ENCODE peak calls at places on chromosomes 4 and X, in five cellular contexts. X, M, G, F and U are unnamed samples.

GRCh38 chr4:66565796-66566195 is 895.5 kb upstream of the EPHA5 start:
- DNase-seq in X (no peak), M (no peak), G (no peak), F (no peak), U (no peak)

GRCh38 chrX:16445166-16445752 is 204.7 kb upstream of the S100G start:
- DNase-seq in X (no peak), M (no peak), G (peak), F (peak), U (peak)

GRCh38 chr4:3518941-3519340 is 13.3 kb downstream of the LRPAP1 start:
- DNase-seq in X (no peak), M (no peak), G (no peak), F (no peak), U (no peak)

GRCh38 chr4:56655627-56656345 is 25.3 kb downstream of the HOPX start:
- DNase-seq in X (peak), M (no peak), G (peak), F (no peak), U (peak)

GRCh38 chrX:40434947-40435346 is 145.8 kb upstream of the ATP6AP2 start:
- DNase-seq in X (no peak), M (no peak), G (peak), F (no peak), U (no peak)

GRCh38 chrX:14497184-14497666 is 32.1 kb upstream of the GLRA2 start:
- DNase-seq in X (no peak), M (peak), G (no peak), F (no peak), U (no peak)

GRCh38 chr4:2923678-2924173 is 39.5 kb downstream of the NOP14 start:
- DNase-seq in X (no peak), M (no peak), G (no peak), F (no peak), U (no peak)

GRCh38 chr4:58247792-58248191 is 1137.6 kb upstream of the IGFBP7 start:
- DNase-seq in X (no peak), M (no peak), G (no peak), F (no peak), U (no peak)

GRCh38 chr4:65791807-65792308 is 121.6 kb upstream of the EPHA5 start:
- DNase-seq in X (no peak), M (no peak), G (no peak), F (no peak), U (no peak)

GRCh38 chr4:118351851-118352827 is 664 bp downstream of the PRSS12 start:
- DNase-seq in X (peak), M (no peak), G (peak), F (peak), U (peak)
- TF ChIP-seq TAF1 in X (no peak), M (no peak), G (no peak), F (no peak), U (no peak)

DNA sequence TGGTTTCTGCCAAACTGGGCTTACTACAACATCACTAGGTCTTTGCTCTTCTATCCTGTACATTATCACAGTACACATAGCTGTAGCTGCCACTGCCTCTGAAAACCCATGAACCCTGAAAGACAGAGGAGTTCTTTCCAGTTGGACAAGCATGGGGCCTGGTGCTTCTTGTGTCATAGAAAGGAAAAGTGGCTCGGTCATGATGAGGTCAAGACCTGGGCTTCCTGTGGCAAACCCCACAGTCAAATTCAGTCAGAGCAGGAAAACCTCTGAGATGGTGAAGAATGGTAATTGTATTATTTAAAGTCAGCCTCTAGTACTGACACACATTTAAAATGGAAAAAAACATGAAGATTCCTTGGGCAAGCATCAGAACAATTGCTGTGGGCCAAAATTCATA is 133.3 kb upstream of the PRPS2 start:
- DNase-seq in X (no peak), M (peak), G (no peak), F (no peak), U (no peak)
- TF ChIP-seq POLR2AphosphoS5 in X (no peak), M (no peak), G (no peak), F (no peak), U (no peak)

GRCh38 chrX:155997436-155997835 is at the start of gene IL9R:
- DNase-seq in X (no peak), M (peak), G (no peak), F (no peak), U (peak)
- TF ChIP-seq TAF1 in X (peak), M (no peak), G (no peak), F (no peak), U (no peak)

DNA sequence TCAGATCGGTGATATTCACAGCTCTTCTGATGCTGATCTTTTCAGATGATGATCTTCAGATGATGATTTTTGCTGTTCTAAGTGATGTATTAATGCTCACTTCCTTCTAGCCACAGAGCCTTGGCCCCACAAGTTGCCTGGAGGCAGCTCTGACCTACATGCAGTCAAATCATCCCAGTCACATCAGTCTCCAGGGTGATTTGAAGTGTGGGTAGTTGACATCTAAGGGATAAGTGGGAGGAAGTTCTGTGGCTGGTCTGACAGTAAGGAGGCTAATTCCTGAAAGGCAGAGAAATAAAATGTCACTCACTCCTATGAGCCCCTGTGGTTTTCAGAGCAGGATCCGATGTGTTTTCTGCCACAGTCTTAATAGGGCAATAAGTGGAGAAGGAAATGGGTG is 79.8 kb upstream of the RPL34 start:
- DNase-seq in X (no peak), M (no peak), G (no peak), F (no peak), U (no peak)
- TF ChIP-seq POLR2AphosphoS5 in X (no peak), M (no peak), G (no peak), F (no peak), U (no peak)

GRCh38 chr4:140005699-140006098 is 148.3 kb downstream of the MAML3 start:
- DNase-seq in X (no peak), M (no peak), G (peak), F (no peak), U (no peak)

GRCh38 chr4:140003851-140004579 is 150.0 kb downstream of the MAML3 start:
- DNase-seq in X (no peak), M (no peak), G (peak), F (no peak), U (no peak)

GRCh38 chr4:140000232-140000631 is 153.8 kb downstream of the MAML3 start:
- DNase-seq in X (no peak), M (no peak), G (no peak), F (no peak), U (no peak)

GRCh38 chr4:140004580-140005314 is 149.2 kb downstream of the MAML3 start:
- DNase-seq in X (no peak), M (no peak), G (peak), F (no peak), U (no peak)
- TF ChIP-seq TAF1 in X (no peak), M (no peak), G (peak), F (no peak), U (no peak)